ENCODE peak calls at places on chromosomes 5 and 9, in nine cellular contexts. One of them, this sample, is unnamed.
A peak's percentile ranks its signal among the peaks of the same experiment; 100 is the strongest.

GRCh38 chr5:138686668-138687067 is 66.6 kb upstream of the CTNNA1 start:
- DNase-seq in lung: no peak
- DNase-seq in WERI-Rb-1: no peak
- DNase-seq in tibial artery: no peak
- DNase-seq in prostate gland: no peak
- DNase-seq in gastrocnemius medialis: no peak
- DNase-seq in left lung: no peak
- DNase-seq in A673: no peak
- DNase-seq in cardiac muscle cell: no peak
- DNase-seq in this sample: no peak

GRCh38 chr5:133423031-133423617 is 189.2 kb downstream of the FSTL4 start:
- DNase-seq in lung: no peak
- DNase-seq in WERI-Rb-1: no peak
- DNase-seq in tibial artery: no peak
- DNase-seq in prostate gland: peak; percentile 43
- DNase-seq in gastrocnemius medialis: no peak
- DNase-seq in left lung: no peak
- DNase-seq in A673: no peak
- DNase-seq in cardiac muscle cell: no peak
- DNase-seq in this sample: no peak

GRCh38 chr5:172188893-172189692 is 1.1 kb upstream of the STK10 start:
- DNase-seq in lung: no peak
- DNase-seq in WERI-Rb-1: no peak
- DNase-seq in tibial artery: no peak
- DNase-seq in prostate gland: no peak
- DNase-seq in gastrocnemius medialis: no peak
- DNase-seq in left lung: no peak
- DNase-seq in A673: no peak
- DNase-seq in cardiac muscle cell: peak; percentile 48
- DNase-seq in this sample: no peak

GRCh38 chr5:151799407-151799806 is 27.7 kb downstream of the G3BP1 start:
- DNase-seq in lung: no peak
- DNase-seq in WERI-Rb-1: no peak
- DNase-seq in tibial artery: no peak
- DNase-seq in prostate gland: no peak
- DNase-seq in gastrocnemius medialis: no peak
- DNase-seq in left lung: no peak
- DNase-seq in A673: no peak
- DNase-seq in cardiac muscle cell: no peak
- DNase-seq in this sample: no peak

GRCh38 chr9:130138791-130139190 is 33.4 kb upstream of the NCS1 start:
- DNase-seq in lung: peak; percentile 42
- DNase-seq in WERI-Rb-1: peak; percentile 43
- DNase-seq in tibial artery: peak; percentile 79
- DNase-seq in prostate gland: peak; percentile 57
- DNase-seq in gastrocnemius medialis: peak; percentile 28
- DNase-seq in left lung: peak; percentile 67
- DNase-seq in A673: no peak
- DNase-seq in cardiac muscle cell: peak; percentile 44
- DNase-seq in this sample: peak; percentile 45

GRCh38 chr5:129716235-129717030 is 31.5 kb upstream of the MINAR2 start:
- DNase-seq in lung: no peak
- DNase-seq in WERI-Rb-1: no peak
- DNase-seq in tibial artery: no peak
- DNase-seq in prostate gland: no peak
- DNase-seq in gastrocnemius medialis: no peak
- DNase-seq in left lung: no peak
- DNase-seq in A673: no peak
- DNase-seq in cardiac muscle cell: no peak
- DNase-seq in this sample: no peak

GRCh38 chr9:1208185-1208584 is 158.0 kb downstream of the DMRT2 start:
- DNase-seq in lung: no peak
- DNase-seq in WERI-Rb-1: no peak
- DNase-seq in tibial artery: no peak
- DNase-seq in prostate gland: no peak
- DNase-seq in gastrocnemius medialis: no peak
- DNase-seq in left lung: no peak
- DNase-seq in A673: no peak
- DNase-seq in cardiac muscle cell: no peak
- DNase-seq in this sample: no peak

GRCh38 chr9:114737118-114737517 is 55.1 kb upstream of the TEX48 start:
- DNase-seq in lung: no peak
- DNase-seq in WERI-Rb-1: peak; percentile 45
- DNase-seq in tibial artery: no peak
- DNase-seq in prostate gland: no peak
- DNase-seq in gastrocnemius medialis: no peak
- DNase-seq in left lung: no peak
- DNase-seq in A673: no peak
- DNase-seq in cardiac muscle cell: no peak
- DNase-seq in this sample: no peak

GRCh38 chr5:118980017-118980416 is 8.3 kb downstream of the DTWD2 start:
- DNase-seq in lung: no peak
- DNase-seq in WERI-Rb-1: no peak
- DNase-seq in tibial artery: no peak
- DNase-seq in prostate gland: no peak
- DNase-seq in gastrocnemius medialis: no peak
- DNase-seq in left lung: no peak
- DNase-seq in A673: no peak
- DNase-seq in cardiac muscle cell: no peak
- DNase-seq in this sample: no peak

GRCh38 chr5:150162142-150162513 is 4.5 kb upstream of the CDX1 start:
- DNase-seq in lung: no peak
- DNase-seq in WERI-Rb-1: no peak
- DNase-seq in tibial artery: no peak
- DNase-seq in prostate gland: no peak
- DNase-seq in gastrocnemius medialis: no peak
- DNase-seq in left lung: no peak
- DNase-seq in A673: no peak
- DNase-seq in cardiac muscle cell: no peak
- DNase-seq in this sample: peak; percentile 88

GRCh38 chr9:111898331-111899096 is 1.9 kb downstream of the UGCG start:
- DNase-seq in lung: no peak
- DNase-seq in WERI-Rb-1: no peak
- DNase-seq in tibial artery: no peak
- DNase-seq in prostate gland: no peak
- DNase-seq in gastrocnemius medialis: no peak
- DNase-seq in left lung: no peak
- DNase-seq in A673: no peak
- DNase-seq in cardiac muscle cell: no peak
- DNase-seq in this sample: no peak

GRCh38 chr9:135230817-135231520 is 143.5 kb downstream of the OLFM1 start:
- DNase-seq in lung: no peak
- DNase-seq in WERI-Rb-1: no peak
- DNase-seq in tibial artery: no peak
- DNase-seq in prostate gland: no peak
- DNase-seq in gastrocnemius medialis: no peak
- DNase-seq in left lung: no peak
- DNase-seq in A673: no peak
- DNase-seq in cardiac muscle cell: no peak
- DNase-seq in this sample: no peak

GRCh38 chr5:59275537-59276276 is 617.8 kb downstream of the PDE4D start:
- DNase-seq in lung: no peak
- DNase-seq in WERI-Rb-1: no peak
- DNase-seq in tibial artery: peak; percentile 49
- DNase-seq in prostate gland: peak; percentile 70
- DNase-seq in gastrocnemius medialis: no peak
- DNase-seq in left lung: peak; percentile 49
- DNase-seq in A673: peak; percentile 15
- DNase-seq in cardiac muscle cell: peak; percentile 69
- DNase-seq in this sample: peak; percentile 61

GRCh38 chr9:130199605-130200004 is 27.4 kb downstream of the NCS1 start:
- DNase-seq in lung: no peak
- DNase-seq in WERI-Rb-1: no peak
- DNase-seq in tibial artery: no peak
- DNase-seq in prostate gland: peak; percentile 74
- DNase-seq in gastrocnemius medialis: no peak
- DNase-seq in left lung: no peak
- DNase-seq in A673: no peak
- DNase-seq in cardiac muscle cell: no peak
- DNase-seq in this sample: no peak

GRCh38 chr9:77809552-77809951 is 161.4 kb upstream of the GNA14 start:
- DNase-seq in lung: no peak
- DNase-seq in WERI-Rb-1: no peak
- DNase-seq in tibial artery: no peak
- DNase-seq in prostate gland: no peak
- DNase-seq in gastrocnemius medialis: no peak
- DNase-seq in left lung: no peak
- DNase-seq in A673: no peak
- DNase-seq in cardiac muscle cell: no peak
- DNase-seq in this sample: no peak

GRCh38 chr9:126465977-126466376 is 139.3 kb downstream of the MVB12B start:
- DNase-seq in lung: no peak
- DNase-seq in WERI-Rb-1: no peak
- DNase-seq in tibial artery: no peak
- DNase-seq in prostate gland: no peak
- DNase-seq in gastrocnemius medialis: no peak
- DNase-seq in left lung: no peak
- DNase-seq in A673: no peak
- DNase-seq in cardiac muscle cell: no peak
- DNase-seq in this sample: no peak

GRCh38 chr9:34541540-34541939 is 18.8 kb upstream of the ENHO start:
- DNase-seq in lung: no peak
- DNase-seq in WERI-Rb-1: no peak
- DNase-seq in tibial artery: no peak
- DNase-seq in prostate gland: no peak
- DNase-seq in gastrocnemius medialis: no peak
- DNase-seq in left lung: no peak
- DNase-seq in A673: no peak
- DNase-seq in cardiac muscle cell: no peak
- DNase-seq in this sample: no peak

GRCh38 chr5:34970552-34970951 is 41.2 kb downstream of the DNAJC21 start:
- DNase-seq in lung: no peak
- DNase-seq in WERI-Rb-1: no peak
- DNase-seq in tibial artery: no peak
- DNase-seq in prostate gland: no peak
- DNase-seq in gastrocnemius medialis: no peak
- DNase-seq in left lung: no peak
- DNase-seq in A673: no peak
- DNase-seq in cardiac muscle cell: no peak
- DNase-seq in this sample: no peak

GRCh38 chr5:143003328-143003636 is 233.1 kb downstream of the ARHGAP26 start:
- DNase-seq in lung: no peak
- DNase-seq in WERI-Rb-1: no peak
- DNase-seq in tibial artery: no peak
- DNase-seq in prostate gland: no peak
- DNase-seq in gastrocnemius medialis: no peak
- DNase-seq in left lung: no peak
- DNase-seq in A673: no peak
- DNase-seq in cardiac muscle cell: no peak
- DNase-seq in this sample: no peak

GRCh38 chr5:143008032-143008431 is 237.9 kb downstream of the ARHGAP26 start:
- DNase-seq in lung: no peak
- DNase-seq in WERI-Rb-1: no peak
- DNase-seq in tibial artery: no peak
- DNase-seq in prostate gland: no peak
- DNase-seq in gastrocnemius medialis: no peak
- DNase-seq in left lung: no peak
- DNase-seq in A673: no peak
- DNase-seq in cardiac muscle cell: no peak
- DNase-seq in this sample: no peak

GRCh38 chr5:143004361-143004802 is 234.2 kb downstream of the ARHGAP26 start:
- DNase-seq in lung: no peak
- DNase-seq in WERI-Rb-1: no peak
- DNase-seq in tibial artery: no peak
- DNase-seq in prostate gland: no peak
- DNase-seq in gastrocnemius medialis: no peak
- DNase-seq in left lung: no peak
- DNase-seq in A673: no peak
- DNase-seq in cardiac muscle cell: no peak
- DNase-seq in this sample: no peak

GRCh38 chr5:143008809-143009521 is 238.8 kb downstream of the ARHGAP26 start:
- DNase-seq in lung: no peak
- DNase-seq in WERI-Rb-1: no peak
- DNase-seq in tibial artery: peak; percentile 25
- DNase-seq in prostate gland: no peak
- DNase-seq in gastrocnemius medialis: no peak
- DNase-seq in left lung: peak; percentile 66
- DNase-seq in A673: peak; percentile 14
- DNase-seq in cardiac muscle cell: no peak
- DNase-seq in this sample: peak; percentile 46

GRCh38 chr5:143006511-143006910 is 236.3 kb downstream of the ARHGAP26 start:
- DNase-seq in lung: no peak
- DNase-seq in WERI-Rb-1: no peak
- DNase-seq in tibial artery: peak; percentile 52
- DNase-seq in prostate gland: no peak
- DNase-seq in gastrocnemius medialis: peak; percentile 33
- DNase-seq in left lung: no peak
- DNase-seq in A673: no peak
- DNase-seq in cardiac muscle cell: no peak
- DNase-seq in this sample: no peak
- H3K27ac ChIP-seq in lung: no peak overlapping the region
- H3K27ac ChIP-seq in WERI-Rb-1: no peak overlapping the region
- H3K27ac ChIP-seq in tibial artery: peak overlapping the region; percentile 60
- H3K27ac ChIP-seq in prostate gland: no peak overlapping the region
- H3K27ac ChIP-seq in gastrocnemius medialis: peak overlapping the region; percentile 32
- H3K27ac ChIP-seq in left lung: peak overlapping the region; percentile 21
- H3K27ac ChIP-seq in A673: no peak overlapping the region
- H3K27ac ChIP-seq in cardiac muscle cell: no peak overlapping the region
- H3K27ac ChIP-seq in this sample: no peak overlapping the region

GRCh38 chr9:109779711-109780452 is at the start of gene PALM2AKAP2:
- DNase-seq in lung: peak; percentile 31
- DNase-seq in WERI-Rb-1: peak; percentile 23
- DNase-seq in tibial artery: peak; percentile 68
- DNase-seq in prostate gland: peak; percentile 24
- DNase-seq in gastrocnemius medialis: no peak
- DNase-seq in left lung: peak; percentile 39
- DNase-seq in A673: peak; percentile 65
- DNase-seq in cardiac muscle cell: peak; percentile 91
- DNase-seq in this sample: peak; percentile 41
- TF ChIP-seq CTCF in lung: no peak
- TF ChIP-seq CTCF in WERI-Rb-1: no peak
- TF ChIP-seq CTCF in tibial artery: peak; percentile 26
- TF ChIP-seq CTCF in prostate gland: no peak
- TF ChIP-seq CTCF in gastrocnemius medialis: no peak
- TF ChIP-seq CTCF in left lung: no peak
- TF ChIP-seq CTCF in A673: peak; percentile 23
- TF ChIP-seq CTCF in cardiac muscle cell: peak; percentile 27
- TF ChIP-seq CTCF in this sample: no peak

DNA sequence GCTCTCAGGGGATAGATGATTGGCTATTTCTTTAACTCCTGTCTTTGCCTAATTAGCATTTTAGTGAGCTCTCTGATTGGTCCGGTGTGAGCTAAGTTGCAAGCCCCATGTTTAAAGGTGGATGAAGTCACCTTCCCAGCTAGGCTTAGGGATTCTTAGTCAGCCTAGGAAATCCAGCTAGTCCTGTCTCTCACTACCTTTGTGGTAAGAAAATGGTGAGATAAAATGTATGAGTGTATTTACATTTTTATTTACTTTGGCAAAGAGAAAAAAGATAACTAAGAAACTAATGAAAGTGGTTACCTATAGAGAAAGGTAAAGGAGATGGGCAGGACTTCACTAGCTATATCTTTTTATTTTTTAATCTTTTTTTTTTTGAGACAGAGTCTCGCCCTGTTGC is 146.8 kb downstream of the RFK start:
- DNase-seq in lung: no peak
- DNase-seq in WERI-Rb-1: no peak
- DNase-seq in tibial artery: no peak
- DNase-seq in prostate gland: no peak
- DNase-seq in gastrocnemius medialis: no peak
- DNase-seq in left lung: no peak
- DNase-seq in A673: no peak
- DNase-seq in cardiac muscle cell: no peak
- DNase-seq in this sample: no peak
- H3K27ac ChIP-seq in lung: no peak overlapping the region
- H3K27ac ChIP-seq in WERI-Rb-1: no peak overlapping the region
- H3K27ac ChIP-seq in tibial artery: no peak overlapping the region
- H3K27ac ChIP-seq in prostate gland: no peak overlapping the region
- H3K27ac ChIP-seq in gastrocnemius medialis: no peak overlapping the region
- H3K27ac ChIP-seq in left lung: no peak overlapping the region
- H3K27ac ChIP-seq in A673: no peak overlapping the region
- H3K27ac ChIP-seq in cardiac muscle cell: no peak overlapping the region
- H3K27ac ChIP-seq in this sample: no peak overlapping the region

GRCh38 chr9:125407432-125407973 is 145.9 kb downstream of the GAPVD1 start:
- DNase-seq in lung: no peak
- DNase-seq in WERI-Rb-1: peak; percentile 44
- DNase-seq in tibial artery: no peak
- DNase-seq in prostate gland: no peak
- DNase-seq in gastrocnemius medialis: no peak
- DNase-seq in left lung: no peak
- DNase-seq in A673: no peak
- DNase-seq in cardiac muscle cell: no peak
- DNase-seq in this sample: no peak
- TF ChIP-seq CTCF in lung: no peak
- TF ChIP-seq CTCF in WERI-Rb-1: no peak
- TF ChIP-seq CTCF in tibial artery: no peak
- TF ChIP-seq CTCF in prostate gland: no peak
- TF ChIP-seq CTCF in gastrocnemius medialis: no peak
- TF ChIP-seq CTCF in left lung: no peak
- TF ChIP-seq CTCF in A673: no peak
- TF ChIP-seq CTCF in cardiac muscle cell: no peak
- TF ChIP-seq CTCF in this sample: no peak

This sample was measured in transverse colon.